ENCODE peak calls at places on chromosomes 12 and 14, in nine cellular contexts. Y is Daoy, M is SK-N-SH, V is fibroblast of mammary gland, K is kidney glomerular epithelial cell, A is ovary, E is NCI-H446 treated with DMSO at 0.1 percent for 48 hours, N is NCI-H1436, X is left ventricle myocardium inferior. L is an unnamed sample.

GRCh38 chr12:30447061-30447750 is 248.5 kb downstream of the IPO8 start:
- DNase-seq in V (peak; percentile 79), K (no peak), E (no peak), M (no peak), A (no peak), X (no peak), N (no peak), Y (no peak), L (no peak)

GRCh38 chr12:31518680-31519227 is 72.2 kb downstream of the DENND5B start:
- DNase-seq in Y (peak; percentile 95), K (peak; percentile 94), N (peak; percentile 55), M (peak; percentile 43), A (peak; percentile 61), V (peak; percentile 98), E (peak; percentile 40), X (no peak), L (no peak)

GRCh38 chr14:62081012-62081612 is 318.9 kb downstream of the SNAPC1 start:
- DNase-seq in N (no peak), V (no peak), X (no peak), E (no peak), A (no peak), M (no peak), K (no peak), Y (no peak), L (no peak)

GRCh38 chr14:82009076-82009475 is 475.4 kb upstream of the SEL1L start:
- DNase-seq in E (no peak), N (no peak), M (peak; percentile 7), X (no peak), K (no peak), A (no peak), V (no peak), Y (no peak), L (no peak)

GRCh38 chr14:60944206-60944605 is 36.7 kb downstream of the TRMT5 start:
- DNase-seq in N (no peak), E (no peak), X (no peak), V (no peak), M (no peak), A (no peak), Y (no peak), K (no peak), L (no peak)

GRCh38 chr12:42129595-42130204 is 15.0 kb downstream of the GXYLT1 start:
- DNase-seq in N (peak; percentile 27), V (peak; percentile 84), K (peak; percentile 86), E (peak; percentile 27), Y (peak; percentile 60), M (peak; percentile 54), X (no peak), A (no peak), L (peak; percentile 6)

GRCh38 chr14:22549981-22550670 is 38.9 kb downstream of the DAD1 start:
- DNase-seq in E (no peak), M (no peak), X (no peak), K (no peak), Y (peak; percentile 83), N (no peak), A (no peak), V (no peak), L (no peak)

GRCh38 chr14:94885481-94886155 is 115.7 kb upstream of the GSC start:
- DNase-seq in E (no peak), N (no peak), M (no peak), A (no peak), K (no peak), X (no peak), V (no peak), Y (no peak), L (no peak)

GRCh38 chr12:110039085-110039807 is 9.1 kb downstream of the C12orf76 start:
- DNase-seq in M (no peak), A (no peak), K (peak; percentile 86), Y (peak; percentile 84), N (no peak), V (peak; percentile 93), E (no peak), X (no peak), L (no peak)

GRCh38 chr12:56128669-56129209 is 672 bp downstream of the ESYT1 start:
- DNase-seq in Y (peak; percentile 60), K (peak; percentile 27), N (no peak), A (peak; percentile 51), V (no peak), M (peak; percentile 53), E (no peak), X (no peak), L (no peak)

GRCh38 chr12:12608557-12608957 is 3.1 kb upstream of the CREBL2 start:
- DNase-seq in K (peak; percentile 13), N (no peak), X (no peak), Y (no peak), V (no peak), M (no peak), E (no peak), A (no peak), L (peak; percentile 34)

L was measured in NCI-H2107.